ENCODE peak calls at places on chromosomes 5 and 9, in eight cellular contexts. K is DND-41, Z is H1, X is SK-N-SH, B is left ventricle myocardium inferior, U is fibroblast of villous mesenchyme, Q is foreskin fibroblast, G is body of pancreas. T is an unnamed sample.

GRCh38 chr5:97142521-97143254 is at the start of gene LIX1:
- DNase-seq in G (peak; percentile 18), Q (peak; percentile 23), K (peak; percentile 61), Z (peak; percentile 62), U (peak; percentile 48), B (no peak), X (peak; percentile 68), T (peak; percentile 51)

GRCh38 chr5:15791859-15792258 is 291.9 kb downstream of the FBXL7 start:
- DNase-seq in Q (peak; percentile 28), G (no peak), X (no peak), B (no peak), K (no peak), U (peak; percentile 18), Z (no peak), T (no peak)

GRCh38 chr5:121285861-121286527 is 565.7 kb upstream of the FTMT start:
- DNase-seq in U (no peak), K (no peak), Z (no peak), B (no peak), Q (peak; percentile 4), G (no peak), X (no peak), T (peak; percentile 7)

GRCh38 chr5:42894057-42894456 is 82.4 kb upstream of the SELENOP start:
- DNase-seq in G (peak; percentile 54), K (no peak), U (no peak), B (peak; percentile 21), X (no peak), Q (no peak), Z (peak; percentile 88), T (no peak)

GRCh38 chr9:120931278-120932085 is 4.9 kb upstream of the TRAF1 start:
- DNase-seq in Q (peak; percentile 61), B (no peak), K (peak; percentile 70), Z (no peak), U (peak; percentile 70), G (no peak), X (no peak), T (peak; percentile 80)

GRCh38 chr9:113011911-113012381 is at the start of gene ZNF883:
- DNase-seq in Z (peak; percentile 80), G (peak; percentile 66), K (no peak), X (peak; percentile 74), Q (peak; percentile 60), U (peak; percentile 36), B (peak; percentile 62), T (peak; percentile 76)

GRCh38 chr5:39266442-39266841 is 47.1 kb upstream of the FYB1 start:
- DNase-seq in K (no peak), X (no peak), G (no peak), Z (no peak), U (no peak), B (no peak), Q (peak; percentile 4), T (no peak)

GRCh38 chr9:20618361-20618799 is 3.9 kb downstream of the MLLT3 start:
- DNase-seq in U (peak; percentile 69), B (no peak), Z (no peak), X (no peak), G (peak; percentile 72), K (no peak), Q (peak; percentile 85), T (peak; percentile 94)

GRCh38 chr9:18018661-18019060 is 439.8 kb downstream of the SH3GL2 start:
- DNase-seq in B (no peak), Q (no peak), G (no peak), U (no peak), X (no peak), Z (no peak), K (no peak), T (no peak)

GRCh38 chr9:21030389-21031035 is 928 bp downstream of the HACD4 start:
- DNase-seq in X (no peak), G (no peak), Q (peak; percentile 65), U (peak; percentile 65), B (no peak), Z (no peak), K (no peak), T (peak; percentile 42)

GRCh38 chr5:59058977-59059687 is 476.3 kb downstream of the RAB3C start:
- DNase-seq in G (no peak), Q (no peak), B (no peak), Z (no peak), U (no peak), K (no peak), X (no peak), T (no peak)

GRCh38 chr9:18888241-18888794 is 144.7 kb downstream of the SAXO1 start:
- DNase-seq in K (no peak), B (no peak), Q (peak; percentile 26), U (no peak), G (no peak), X (no peak), Z (no peak), T (no peak)

GRCh38 chr5:114412509-114413171 is 50.8 kb downstream of the KCNN2 start:
- DNase-seq in X (no peak), K (no peak), B (no peak), Z (no peak), U (peak; percentile 93), Q (peak; percentile 79), G (no peak), T (peak; percentile 7)

GRCh38 chr9:80026121-80026520 is 454.4 kb downstream of the TLE4 start:
- DNase-seq in Z (no peak), G (no peak), Q (peak; percentile 9), B (no peak), K (no peak), U (no peak), X (no peak), T (no peak)

GRCh38 chr5:1315018-1315708 is 20.3 kb upstream of the TERT start:
- DNase-seq in U (no peak), Z (no peak), B (no peak), Q (no peak), X (no peak), G (no peak), K (peak; percentile 26), T (no peak)

GRCh38 chr5:1315709-1316587 is 21.1 kb upstream of the TERT start:
- DNase-seq in Z (no peak), U (no peak), G (peak; percentile 89), X (no peak), B (no peak), K (peak; percentile 98), Q (no peak), T (peak; percentile 3)

GRCh38 chr5:1317921-1318565 is 23.2 kb upstream of the TERT start:
- DNase-seq in B (no peak), G (no peak), U (no peak), Z (no peak), X (no peak), Q (no peak), K (no peak), T (no peak)

GRCh38 chr5:1316941-1317340 is 22.1 kb upstream of the TERT start:
- DNase-seq in G (no peak), Q (no peak), Z (no peak), U (no peak), X (no peak), B (no peak), K (peak; percentile 45), T (no peak)

GRCh38 chr5:1316588-1316902 is 21.7 kb upstream of the TERT start:
- DNase-seq in Z (no peak), K (no peak), B (no peak), X (no peak), Q (no peak), U (no peak), G (no peak), T (no peak)
- TF ChIP-seq CTCF in Z (no peak), K (no peak), B (no peak), X (no peak), Q (no peak), U (no peak), G (no peak), T (no peak)

GRCh38 chr5:116579139-116579538 is 4.5 kb upstream of the SEMA6A start:
- DNase-seq in Q (no peak), Z (no peak), K (no peak), X (no peak), G (no peak), U (peak; percentile 27), B (no peak), T (no peak)

GRCh38 chr5:116577064-116577788 is 2.6 kb upstream of the SEMA6A start:
- DNase-seq in Q (no peak), B (no peak), K (peak; percentile 12), G (no peak), X (no peak), Z (no peak), U (no peak), T (no peak)

GRCh38 chr5:116576043-116576713 is 1.6 kb upstream of the SEMA6A start:
- DNase-seq in Z (peak; percentile 91), U (peak; percentile 50), G (peak; percentile 84), K (no peak), B (peak; percentile 49), X (peak; percentile 94), Q (peak; percentile 30), T (peak; percentile 70)

GRCh38 chr5:116575635-116576042 is 1.0 kb upstream of the SEMA6A start:
- DNase-seq in Z (peak; percentile 73), K (no peak), U (no peak), Q (no peak), B (no peak), X (no peak), G (peak; percentile 41), T (peak; percentile 2)

GRCh38 chr5:116578676-116579075 is 4.1 kb upstream of the SEMA6A start:
- DNase-seq in B (no peak), X (no peak), Q (no peak), U (no peak), K (no peak), Z (no peak), G (no peak), T (no peak)
- H3K4me3 ChIP-seq in B (no peak overlapping the region), X (no peak overlapping the region), Q (no peak overlapping the region), U (no peak overlapping the region), K (no peak overlapping the region), Z (no peak overlapping the region), G (no peak overlapping the region), T (no peak overlapping the region)

DNA sequence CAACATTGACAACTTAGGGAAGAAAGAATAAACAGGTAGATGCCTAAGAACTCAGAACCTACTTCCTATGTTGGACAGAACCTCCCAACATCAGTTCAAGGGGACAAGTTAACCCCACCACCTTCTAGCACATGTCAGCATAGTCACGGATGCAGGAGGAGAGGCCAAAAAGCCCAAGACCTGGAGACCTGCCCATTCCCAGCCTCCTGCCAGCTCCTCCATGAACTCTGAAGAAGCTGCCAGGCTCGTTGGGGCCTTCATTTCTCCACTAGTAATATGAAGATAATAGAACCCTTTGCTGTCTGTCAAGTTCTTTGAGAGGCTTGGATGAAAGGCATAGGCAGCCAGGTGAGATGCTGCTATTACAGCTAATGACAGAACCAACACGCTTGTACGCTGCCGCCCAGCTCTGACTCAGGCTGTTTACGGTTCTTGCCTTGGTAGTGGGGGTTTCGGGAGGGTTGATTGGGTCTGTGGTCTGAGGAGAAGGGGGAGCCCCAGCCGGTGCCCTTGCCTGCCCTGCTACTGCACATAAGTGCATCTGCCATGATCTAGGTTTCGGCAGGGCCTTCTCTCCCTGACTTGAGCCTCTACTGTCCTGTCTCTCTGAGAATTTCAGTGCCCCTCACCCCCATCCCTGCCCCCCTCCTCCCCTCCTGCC is 82.2 kb downstream of the NRG2 start:
- DNase-seq in Q (no peak), X (no peak), U (no peak), Z (no peak), G (no peak), K (no peak), B (no peak), T (no peak)
- TF ChIP-seq CTCF in Q (no peak), X (no peak), U (no peak), Z (no peak), G (no peak), K (no peak), B (no peak), T (no peak)

DNA sequence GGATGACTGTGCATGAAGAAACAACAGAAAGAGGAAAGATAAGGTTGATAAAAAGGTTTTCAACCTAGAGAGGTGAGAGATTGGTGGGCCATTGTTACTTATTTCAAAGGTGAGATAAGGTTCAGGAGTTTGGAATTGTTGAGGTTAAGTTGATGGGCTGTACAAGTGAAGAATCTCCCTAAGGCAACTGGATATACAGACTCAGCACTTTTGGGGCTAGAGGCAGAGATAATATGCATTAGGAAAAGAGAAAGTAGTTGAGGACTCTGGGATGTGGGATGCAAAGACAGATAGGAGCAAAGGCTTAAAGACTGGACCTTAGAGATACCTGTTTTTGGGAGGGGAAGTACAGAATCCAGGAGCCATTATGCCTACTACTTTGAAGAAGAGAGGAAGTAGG is 2.5 kb downstream of the CHMP5 start:
- DNase-seq in B (no peak), Z (no peak), U (no peak), Q (no peak), X (no peak), G (no peak), K (no peak), T (no peak)
- H3K4me3 ChIP-seq in B (no peak overlapping the region), Z (no peak overlapping the region), U (no peak overlapping the region), Q (no peak overlapping the region), X (no peak overlapping the region), G (no peak overlapping the region), K (no peak overlapping the region), T (no peak overlapping the region)

T was measured in fibroblast of pulmonary artery.